ENCODE peak calls at places on chromosome 15, in seven cellular contexts. U is tibial artery; L is GM06990; H is neuronal stem cell; X is fibroblast of pulmonary artery; E is Karpas-422; K is CD8-positive, alpha-beta memory T cell. O is an unnamed sample.

GRCh38 chr15:62426387-62426956 is 261.4 kb upstream of the C2CD4B start:
- DNase-seq in K (no peak), L (no peak), E (no peak), U (no peak), X (no peak), H (no peak), O (no peak)

GRCh38 chr15:63231206-63231605 is 41.8 kb downstream of the RAB8B start:
- DNase-seq in U (no peak), L (no peak), E (no peak), K (no peak), X (no peak), H (no peak), O (no peak)

GRCh38 chr15:70141376-70142071 is 43.8 kb upstream of the TLE3 start:
- DNase-seq in K (no peak), L (no peak), U (no peak), E (no peak), H (no peak), X (no peak), O (peak)

GRCh38 chr15:62253294-62253693 is 88.2 kb upstream of the C2CD4B start:
- DNase-seq in K (no peak), U (no peak), L (no peak), E (no peak), H (no peak), X (peak), O (peak)

GRCh38 chr15:90402230-90402629 is 14.2 kb downstream of the IQGAP1 start:
- DNase-seq in U (peak), X (peak), L (no peak), H (no peak), K (no peak), E (no peak), O (peak)

GRCh38 chr15:49881866-49882265 is 237.2 kb downstream of the ATP8B4 start:
- DNase-seq in E (no peak), L (no peak), H (no peak), U (no peak), X (no peak), K (no peak), O (no peak)

GRCh38 chr15:25903024-25903581 is 40.0 kb upstream of the ATP10A start:
- DNase-seq in X (peak), L (no peak), H (no peak), E (no peak), U (no peak), K (no peak), O (no peak)

GRCh38 chr15:52109559-52110451 is 2.8 kb downstream of the BCL2L10 start:
- DNase-seq in X (no peak), L (peak), E (no peak), U (no peak), K (no peak), H (no peak), O (no peak)

GRCh38 chr15:101049856-101050646 is 130.9 kb downstream of the LRRK1 start:
- DNase-seq in K (no peak), U (no peak), X (no peak), L (no peak), H (no peak), E (no peak), O (no peak)

GRCh38 chr15:71612066-71612715 is 198.2 kb upstream of the NR2E3 start:
- DNase-seq in L (no peak), X (no peak), H (peak), E (peak), K (no peak), U (no peak), O (no peak)

GRCh38 chr15:65405793-65406192 is 17.0 kb downstream of the IGDCC4 start:
- DNase-seq in E (no peak), H (no peak), U (no peak), X (no peak), L (no peak), K (no peak), O (no peak)

GRCh38 chr15:80031841-80032240 is 27.6 kb upstream of the ZFAND6 start:
- DNase-seq in K (no peak), U (no peak), E (no peak), X (no peak), H (no peak), L (no peak), O (no peak)

GRCh38 chr15:43516801-43517353 is 531 bp upstream of the MAP1A start:
- DNase-seq in L (no peak), H (no peak), E (peak), U (no peak), K (no peak), X (peak), O (no peak)

GRCh38 chr15:64894395-64895056 is 17.2 kb upstream of the ANKDD1A start:
- DNase-seq in E (peak), X (no peak), H (no peak), L (peak), U (no peak), K (peak), O (peak)

DNA sequence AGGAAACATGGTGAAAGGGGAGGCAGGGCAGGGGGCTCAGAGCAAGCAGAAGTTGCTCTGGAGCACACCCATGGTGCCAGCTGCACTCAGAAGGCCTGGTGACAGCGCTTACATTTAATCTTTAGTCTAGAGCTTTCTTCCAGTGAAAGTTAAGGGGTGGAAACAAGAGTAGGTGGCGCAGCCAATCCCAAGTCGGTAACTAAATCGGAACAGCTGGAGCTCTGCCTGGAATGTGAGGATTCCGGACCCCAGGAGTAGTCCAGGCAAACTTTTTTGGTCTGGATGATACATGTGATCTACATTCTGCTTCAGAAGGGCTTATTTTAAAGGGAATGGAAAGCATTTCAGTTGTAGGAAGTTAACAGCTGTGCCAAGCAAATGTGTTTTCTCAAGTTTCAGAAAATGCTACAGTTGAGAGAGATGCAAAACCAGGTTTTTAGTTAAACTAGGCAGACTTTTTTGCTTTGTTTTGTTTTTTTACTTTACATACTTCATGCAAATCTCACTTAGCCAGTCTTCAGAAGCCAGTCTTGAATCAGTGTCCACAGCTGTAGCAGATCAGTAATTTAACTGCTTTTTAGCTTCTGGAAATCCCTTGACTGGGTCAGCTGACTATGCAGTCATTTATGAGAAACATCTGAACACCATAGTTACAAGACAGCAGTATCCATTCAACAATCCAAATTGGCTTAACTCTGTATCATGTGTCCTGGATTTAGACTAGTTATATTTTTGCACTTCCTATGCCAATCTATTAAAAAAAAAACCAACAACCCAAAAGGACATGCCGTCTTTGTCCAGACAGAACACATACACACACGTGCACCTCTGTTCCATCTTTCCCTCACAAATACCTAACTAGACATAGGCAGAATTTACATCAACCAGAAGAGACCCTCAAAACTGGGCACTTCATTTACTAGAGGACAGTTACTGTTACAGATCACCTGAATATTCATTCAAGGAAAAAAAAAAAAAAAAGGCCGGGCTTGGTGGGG is 33.2 kb downstream of the ZNF106 start:
- DNase-seq in K (no peak), E (peak), X (peak), H (peak), L (peak), U (peak), O (no peak)
- H3K4me3 ChIP-seq in K (no peak), E (peak), X (peak), H (no peak), L (no peak), U (peak), O (no peak)

GRCh38 chr15:37104413-37105392 is 4.4 kb upstream of the MEIS2 start:
- DNase-seq in K (no peak), X (no peak), E (no peak), L (no peak), U (no peak), H (peak), O (no peak)

GRCh38 chr15:37103475-37104071 is 3.2 kb upstream of the MEIS2 start:
- DNase-seq in L (no peak), K (no peak), H (no peak), X (no peak), E (no peak), U (no peak), O (no peak)

GRCh38 chr15:37100109-37100873 is at the start of gene MEIS2:
- DNase-seq in X (peak), E (peak), H (peak), U (peak), K (no peak), L (peak), O (peak)

GRCh38 chr15:37101634-37102314 is 1.4 kb upstream of the MEIS2 start:
- DNase-seq in U (peak), L (peak), E (peak), X (peak), H (peak), K (no peak), O (peak)

DNA sequence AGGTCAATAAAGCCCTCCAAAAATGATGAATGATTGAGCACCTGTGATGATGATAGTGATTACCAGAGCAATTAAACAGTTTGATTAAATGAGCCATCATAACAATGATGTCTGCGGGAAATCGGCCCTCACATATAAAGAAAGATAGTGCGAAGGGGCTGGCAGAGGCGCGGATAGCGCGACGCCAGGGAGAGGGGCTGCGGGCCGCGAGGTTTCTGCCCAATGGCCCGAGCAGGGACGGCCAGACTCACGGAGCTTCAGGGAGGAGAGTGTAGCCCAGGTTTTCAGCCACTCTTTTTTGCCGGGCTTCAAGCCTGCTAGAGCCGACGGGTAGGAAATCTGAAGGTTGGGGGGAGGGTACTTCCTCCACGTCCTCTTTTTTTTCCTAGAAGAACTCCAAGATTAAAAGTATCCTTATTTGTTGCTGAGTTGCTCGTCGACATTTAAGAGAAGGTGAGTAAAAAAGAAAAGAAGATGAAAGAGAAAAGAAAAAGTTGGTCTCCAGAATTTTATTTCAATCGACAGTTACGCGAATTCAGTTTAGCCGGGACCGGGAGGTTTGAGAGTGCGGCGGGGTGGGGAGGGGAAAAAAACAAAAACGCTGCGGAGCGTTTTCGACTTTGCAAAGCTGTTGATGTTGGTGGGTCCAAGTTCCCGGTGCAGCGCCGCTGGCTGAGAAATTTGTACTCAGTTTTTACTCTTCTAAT is 2.1 kb upstream of the MEIS2 start:
- DNase-seq in E (no peak), U (no peak), K (no peak), H (peak), X (no peak), L (no peak), O (no peak)
- H3K4me3 ChIP-seq in E (no peak), U (peak), K (no peak), H (peak), X (peak), L (peak), O (no peak)

GRCh38 chr15:68482246-68482645 is 50.3 kb upstream of the ITGA11 start:
- DNase-seq in L (no peak), U (no peak), K (no peak), X (no peak), H (no peak), E (no peak), O (no peak)

GRCh38 chr15:68484696-68485400 is 52.9 kb upstream of the ITGA11 start:
- DNase-seq in H (no peak), K (no peak), U (peak), L (no peak), E (no peak), X (peak), O (no peak)

GRCh38 chr15:68484220-68484619 is 52.3 kb upstream of the ITGA11 start:
- DNase-seq in X (no peak), K (no peak), U (no peak), H (no peak), L (no peak), E (no peak), O (no peak)

GRCh38 chr15:68481321-68481720 is 49.4 kb upstream of the ITGA11 start:
- DNase-seq in U (no peak), E (no peak), K (no peak), L (no peak), X (no peak), H (no peak), O (no peak)

GRCh38 chr15:68483165-68483564 is 51.2 kb upstream of the ITGA11 start:
- DNase-seq in K (no peak), X (no peak), H (no peak), U (no peak), L (no peak), E (no peak), O (no peak)
- H3K4me3 ChIP-seq in K (no peak), X (no peak), H (no peak), U (no peak), L (no peak), E (no peak), O (no peak)

GRCh38 chr15:74132681-74133070 is 2.3 kb downstream of the ISLR2 start:
- DNase-seq in H (no peak), L (peak), E (no peak), U (no peak), X (no peak), K (no peak), O (no peak)
- H3K4me3 ChIP-seq in H (peak), L (no peak), E (no peak), U (no peak), X (no peak), K (no peak), O (no peak)